ENCODE peak calls at places on chromosomes 16 and 17, in eight cellular contexts. One of them, this sample, is unnamed.
A peak's percentile ranks its signal among the peaks of the same experiment; 100 is the strongest.

GRCh38 chr16:10754941-10755340 is 11.3 kb downstream of the NUBP1 start:
- DNase-seq in GM06990: no peak
- DNase-seq in GM23248: peak; percentile 79
- DNase-seq in dermis microvascular lymphatic vessel endothelial cell: no peak
- DNase-seq in CD4-positive, CD25-positive, alpha-beta regulatory T cell: no peak
- DNase-seq in stimulated activated CD4-positive, alpha-beta T cell treated with anti-CD3 and anti-CD28 coated beads, Interleukin-2, amount 100 ng/mL, for 24 hours: no peak
- DNase-seq in CD8-positive, alpha-beta T cell: no peak
- DNase-seq in RWPE1: peak; percentile 17
- DNase-seq in this sample: no peak

GRCh38 chr16:2035431-2036199 is 8.9 kb downstream of the NHERF2 start:
- DNase-seq in GM06990: no peak
- DNase-seq in GM23248: peak; percentile 88
- DNase-seq in dermis microvascular lymphatic vessel endothelial cell: no peak
- DNase-seq in CD4-positive, CD25-positive, alpha-beta regulatory T cell: no peak
- DNase-seq in stimulated activated CD4-positive, alpha-beta T cell treated with anti-CD3 and anti-CD28 coated beads, Interleukin-2, amount 100 ng/mL, for 24 hours: no peak
- DNase-seq in CD8-positive, alpha-beta T cell: no peak
- DNase-seq in RWPE1: no peak
- DNase-seq in this sample: peak; percentile 89

GRCh38 chr17:44965491-44966234 is 2.4 kb downstream of the C1QL1 start:
- DNase-seq in GM06990: no peak
- DNase-seq in GM23248: no peak
- DNase-seq in dermis microvascular lymphatic vessel endothelial cell: no peak
- DNase-seq in CD4-positive, CD25-positive, alpha-beta regulatory T cell: no peak
- DNase-seq in stimulated activated CD4-positive, alpha-beta T cell treated with anti-CD3 and anti-CD28 coated beads, Interleukin-2, amount 100 ng/mL, for 24 hours: no peak
- DNase-seq in CD8-positive, alpha-beta T cell: no peak
- DNase-seq in RWPE1: no peak
- DNase-seq in this sample: no peak

GRCh38 chr17:49468827-49469385 is 26.2 kb upstream of the NGFR start:
- DNase-seq in GM06990: no peak
- DNase-seq in GM23248: peak; percentile 32
- DNase-seq in dermis microvascular lymphatic vessel endothelial cell: no peak
- DNase-seq in CD4-positive, CD25-positive, alpha-beta regulatory T cell: no peak
- DNase-seq in stimulated activated CD4-positive, alpha-beta T cell treated with anti-CD3 and anti-CD28 coated beads, Interleukin-2, amount 100 ng/mL, for 24 hours: no peak
- DNase-seq in CD8-positive, alpha-beta T cell: no peak
- DNase-seq in RWPE1: no peak
- DNase-seq in this sample: no peak

GRCh38 chr17:15377200-15377599 is 35.8 kb upstream of the TEKT3 start:
- DNase-seq in GM06990: no peak
- DNase-seq in GM23248: peak; percentile 96
- DNase-seq in dermis microvascular lymphatic vessel endothelial cell: no peak
- DNase-seq in CD4-positive, CD25-positive, alpha-beta regulatory T cell: no peak
- DNase-seq in stimulated activated CD4-positive, alpha-beta T cell treated with anti-CD3 and anti-CD28 coated beads, Interleukin-2, amount 100 ng/mL, for 24 hours: no peak
- DNase-seq in CD8-positive, alpha-beta T cell: no peak
- DNase-seq in RWPE1: no peak
- DNase-seq in this sample: no peak

GRCh38 chr16:5633845-5634440 is 536.3 kb upstream of the EEF2KMT start:
- DNase-seq in GM06990: no peak
- DNase-seq in GM23248: peak; percentile 49
- DNase-seq in dermis microvascular lymphatic vessel endothelial cell: peak; percentile 22
- DNase-seq in CD4-positive, CD25-positive, alpha-beta regulatory T cell: peak; percentile 13
- DNase-seq in stimulated activated CD4-positive, alpha-beta T cell treated with anti-CD3 and anti-CD28 coated beads, Interleukin-2, amount 100 ng/mL, for 24 hours: no peak
- DNase-seq in CD8-positive, alpha-beta T cell: no peak
- DNase-seq in RWPE1: peak; percentile 16
- DNase-seq in this sample: no peak

GRCh38 chr17:8913879-8914278 is 46.4 kb upstream of the PIK3R6 start:
- DNase-seq in GM06990: no peak
- DNase-seq in GM23248: no peak
- DNase-seq in dermis microvascular lymphatic vessel endothelial cell: no peak
- DNase-seq in CD4-positive, CD25-positive, alpha-beta regulatory T cell: no peak
- DNase-seq in stimulated activated CD4-positive, alpha-beta T cell treated with anti-CD3 and anti-CD28 coated beads, Interleukin-2, amount 100 ng/mL, for 24 hours: no peak
- DNase-seq in CD8-positive, alpha-beta T cell: no peak
- DNase-seq in RWPE1: no peak
- DNase-seq in this sample: no peak

GRCh38 chr16:87138868-87139267 is 178.3 kb downstream of the C16orf95 start:
- DNase-seq in GM06990: no peak
- DNase-seq in GM23248: no peak
- DNase-seq in dermis microvascular lymphatic vessel endothelial cell: no peak
- DNase-seq in CD4-positive, CD25-positive, alpha-beta regulatory T cell: no peak
- DNase-seq in stimulated activated CD4-positive, alpha-beta T cell treated with anti-CD3 and anti-CD28 coated beads, Interleukin-2, amount 100 ng/mL, for 24 hours: no peak
- DNase-seq in CD8-positive, alpha-beta T cell: no peak
- DNase-seq in RWPE1: no peak
- DNase-seq in this sample: peak; percentile 54

GRCh38 chr17:82864721-82865240 is 25.0 kb upstream of the ZNF750 start:
- DNase-seq in GM06990: peak; percentile 48
- DNase-seq in GM23248: no peak
- DNase-seq in dermis microvascular lymphatic vessel endothelial cell: no peak
- DNase-seq in CD4-positive, CD25-positive, alpha-beta regulatory T cell: no peak
- DNase-seq in stimulated activated CD4-positive, alpha-beta T cell treated with anti-CD3 and anti-CD28 coated beads, Interleukin-2, amount 100 ng/mL, for 24 hours: no peak
- DNase-seq in CD8-positive, alpha-beta T cell: no peak
- DNase-seq in RWPE1: no peak
- DNase-seq in this sample: no peak

GRCh38 chr17:57032343-57032742 is 52.7 kb upstream of the AKAP1 start:
- DNase-seq in GM06990: no peak
- DNase-seq in GM23248: no peak
- DNase-seq in dermis microvascular lymphatic vessel endothelial cell: peak; percentile 43
- DNase-seq in CD4-positive, CD25-positive, alpha-beta regulatory T cell: no peak
- DNase-seq in stimulated activated CD4-positive, alpha-beta T cell treated with anti-CD3 and anti-CD28 coated beads, Interleukin-2, amount 100 ng/mL, for 24 hours: no peak
- DNase-seq in CD8-positive, alpha-beta T cell: no peak
- DNase-seq in RWPE1: no peak
- DNase-seq in this sample: no peak

GRCh38 chr17:77306790-77307478 is 166.2 kb downstream of the SEC14L1 start:
- DNase-seq in GM06990: no peak
- DNase-seq in GM23248: no peak
- DNase-seq in dermis microvascular lymphatic vessel endothelial cell: no peak
- DNase-seq in CD4-positive, CD25-positive, alpha-beta regulatory T cell: no peak
- DNase-seq in stimulated activated CD4-positive, alpha-beta T cell treated with anti-CD3 and anti-CD28 coated beads, Interleukin-2, amount 100 ng/mL, for 24 hours: no peak
- DNase-seq in CD8-positive, alpha-beta T cell: no peak
- DNase-seq in RWPE1: no peak
- DNase-seq in this sample: peak; percentile 74

GRCh38 chr17:14318109-14318905 is 17.4 kb downstream of the HS3ST3B1 start:
- DNase-seq in GM06990: no peak
- DNase-seq in GM23248: no peak
- DNase-seq in dermis microvascular lymphatic vessel endothelial cell: no peak
- DNase-seq in CD4-positive, CD25-positive, alpha-beta regulatory T cell: no peak
- DNase-seq in stimulated activated CD4-positive, alpha-beta T cell treated with anti-CD3 and anti-CD28 coated beads, Interleukin-2, amount 100 ng/mL, for 24 hours: no peak
- DNase-seq in CD8-positive, alpha-beta T cell: no peak
- DNase-seq in RWPE1: no peak
- DNase-seq in this sample: no peak

GRCh38 chr16:82782715-82783251 is 156.0 kb downstream of the CDH13 start:
- DNase-seq in GM06990: no peak
- DNase-seq in GM23248: no peak
- DNase-seq in dermis microvascular lymphatic vessel endothelial cell: peak; percentile 89
- DNase-seq in CD4-positive, CD25-positive, alpha-beta regulatory T cell: no peak
- DNase-seq in stimulated activated CD4-positive, alpha-beta T cell treated with anti-CD3 and anti-CD28 coated beads, Interleukin-2, amount 100 ng/mL, for 24 hours: no peak
- DNase-seq in CD8-positive, alpha-beta T cell: no peak
- DNase-seq in RWPE1: no peak
- DNase-seq in this sample: no peak

GRCh38 chr16:66365588-66365987 is 903 bp upstream of the CDH5 start:
- DNase-seq in GM06990: no peak
- DNase-seq in GM23248: peak; percentile 32
- DNase-seq in dermis microvascular lymphatic vessel endothelial cell: no peak
- DNase-seq in CD4-positive, CD25-positive, alpha-beta regulatory T cell: no peak
- DNase-seq in stimulated activated CD4-positive, alpha-beta T cell treated with anti-CD3 and anti-CD28 coated beads, Interleukin-2, amount 100 ng/mL, for 24 hours: no peak
- DNase-seq in CD8-positive, alpha-beta T cell: no peak
- DNase-seq in RWPE1: peak; percentile 41
- DNase-seq in this sample: peak; percentile 90

GRCh38 chr16:88286301-88286923 is 96.3 kb upstream of the ZNF469 start:
- DNase-seq in GM06990: no peak
- DNase-seq in GM23248: no peak
- DNase-seq in dermis microvascular lymphatic vessel endothelial cell: no peak
- DNase-seq in CD4-positive, CD25-positive, alpha-beta regulatory T cell: no peak
- DNase-seq in stimulated activated CD4-positive, alpha-beta T cell treated with anti-CD3 and anti-CD28 coated beads, Interleukin-2, amount 100 ng/mL, for 24 hours: no peak
- DNase-seq in CD8-positive, alpha-beta T cell: no peak
- DNase-seq in RWPE1: no peak
- DNase-seq in this sample: no peak

GRCh38 chr16:56226187-56226586 is 34.9 kb downstream of the GNAO1 start:
- DNase-seq in GM06990: no peak
- DNase-seq in GM23248: no peak
- DNase-seq in dermis microvascular lymphatic vessel endothelial cell: no peak
- DNase-seq in CD4-positive, CD25-positive, alpha-beta regulatory T cell: no peak
- DNase-seq in stimulated activated CD4-positive, alpha-beta T cell treated with anti-CD3 and anti-CD28 coated beads, Interleukin-2, amount 100 ng/mL, for 24 hours: no peak
- DNase-seq in CD8-positive, alpha-beta T cell: no peak
- DNase-seq in RWPE1: no peak
- DNase-seq in this sample: no peak

GRCh38 chr16:55634193-55634592 is 21.6 kb upstream of the SLC6A2 start:
- DNase-seq in GM06990: no peak
- DNase-seq in GM23248: no peak
- DNase-seq in dermis microvascular lymphatic vessel endothelial cell: no peak
- DNase-seq in CD4-positive, CD25-positive, alpha-beta regulatory T cell: no peak
- DNase-seq in stimulated activated CD4-positive, alpha-beta T cell treated with anti-CD3 and anti-CD28 coated beads, Interleukin-2, amount 100 ng/mL, for 24 hours: no peak
- DNase-seq in CD8-positive, alpha-beta T cell: no peak
- DNase-seq in RWPE1: no peak
- DNase-seq in this sample: no peak

GRCh38 chr16:65388592-65388991 is 266.7 kb upstream of the CDH11 start:
- DNase-seq in GM06990: no peak
- DNase-seq in GM23248: no peak
- DNase-seq in dermis microvascular lymphatic vessel endothelial cell: no peak
- DNase-seq in CD4-positive, CD25-positive, alpha-beta regulatory T cell: no peak
- DNase-seq in stimulated activated CD4-positive, alpha-beta T cell treated with anti-CD3 and anti-CD28 coated beads, Interleukin-2, amount 100 ng/mL, for 24 hours: no peak
- DNase-seq in CD8-positive, alpha-beta T cell: no peak
- DNase-seq in RWPE1: no peak
- DNase-seq in this sample: no peak

GRCh38 chr17:42403150-42403549 is 14.9 kb upstream of the STAT3 start:
- DNase-seq in GM06990: peak; percentile 36
- DNase-seq in GM23248: no peak
- DNase-seq in dermis microvascular lymphatic vessel endothelial cell: no peak
- DNase-seq in CD4-positive, CD25-positive, alpha-beta regulatory T cell: peak; percentile 38
- DNase-seq in stimulated activated CD4-positive, alpha-beta T cell treated with anti-CD3 and anti-CD28 coated beads, Interleukin-2, amount 100 ng/mL, for 24 hours: peak; percentile 70
- DNase-seq in CD8-positive, alpha-beta T cell: peak; percentile 41
- DNase-seq in RWPE1: no peak
- DNase-seq in this sample: peak; percentile 76

GRCh38 chr17:43608313-43608712 is 53.4 kb downstream of the MEOX1 start:
- DNase-seq in GM06990: no peak
- DNase-seq in GM23248: peak; percentile 58
- DNase-seq in dermis microvascular lymphatic vessel endothelial cell: no peak
- DNase-seq in CD4-positive, CD25-positive, alpha-beta regulatory T cell: peak; percentile 60
- DNase-seq in stimulated activated CD4-positive, alpha-beta T cell treated with anti-CD3 and anti-CD28 coated beads, Interleukin-2, amount 100 ng/mL, for 24 hours: peak; percentile 58
- DNase-seq in CD8-positive, alpha-beta T cell: no peak
- DNase-seq in RWPE1: no peak
- DNase-seq in this sample: no peak

GRCh38 chr17:43006639-43007551 is at the start of gene IFI35:
- DNase-seq in GM06990: peak; percentile 87
- DNase-seq in GM23248: peak; percentile 93
- DNase-seq in dermis microvascular lymphatic vessel endothelial cell: peak; percentile 47
- DNase-seq in CD4-positive, CD25-positive, alpha-beta regulatory T cell: peak; percentile 93
- DNase-seq in stimulated activated CD4-positive, alpha-beta T cell treated with anti-CD3 and anti-CD28 coated beads, Interleukin-2, amount 100 ng/mL, for 24 hours: peak; percentile 85
- DNase-seq in CD8-positive, alpha-beta T cell: peak; percentile 83
- DNase-seq in RWPE1: peak; percentile 71
- DNase-seq in this sample: peak; percentile 95

GRCh38 chr17:7842950-7843535 is 9.0 kb downstream of the KDM6B start:
- DNase-seq in GM06990: no peak
- DNase-seq in GM23248: peak; percentile 97
- DNase-seq in dermis microvascular lymphatic vessel endothelial cell: peak; percentile 95
- DNase-seq in CD4-positive, CD25-positive, alpha-beta regulatory T cell: no peak
- DNase-seq in stimulated activated CD4-positive, alpha-beta T cell treated with anti-CD3 and anti-CD28 coated beads, Interleukin-2, amount 100 ng/mL, for 24 hours: no peak
- DNase-seq in CD8-positive, alpha-beta T cell: peak; percentile 36
- DNase-seq in RWPE1: no peak
- DNase-seq in this sample: peak; percentile 95

GRCh38 chr17:65553646-65554567 is 7.5 kb downstream of the AXIN2 start:
- DNase-seq in GM06990: no peak
- DNase-seq in GM23248: peak; percentile 68
- DNase-seq in dermis microvascular lymphatic vessel endothelial cell: no peak
- DNase-seq in CD4-positive, CD25-positive, alpha-beta regulatory T cell: no peak
- DNase-seq in stimulated activated CD4-positive, alpha-beta T cell treated with anti-CD3 and anti-CD28 coated beads, Interleukin-2, amount 100 ng/mL, for 24 hours: no peak
- DNase-seq in CD8-positive, alpha-beta T cell: no peak
- DNase-seq in RWPE1: no peak
- DNase-seq in this sample: peak; percentile 61